ENCODE peak calls at places on chromosomes 11 and 22, in eight cellular contexts. L, A, B, I, W, X, C and E are unnamed samples.

GRCh38 chr11:31069447-31070205 is 299.9 kb downstream of the DCDC1 start:
- DNase-seq in L (no peak), A (no peak), B (no peak), I (no peak), W (no peak), X (no peak), C (no peak), E (no peak)

GRCh38 chr22:30175743-30176288 is 70.7 kb downstream of the LIF start:
- DNase-seq in L (no peak), A (no peak), B (no peak), I (no peak), W (no peak), X (no peak), C (no peak), E (no peak)

GRCh38 chr11:62879554-62879953 is 1.1 kb upstream of the SLC3A2 start:
- DNase-seq in L (no peak), A (no peak), B (no peak), I (peak), W (no peak), X (no peak), C (no peak), E (no peak)

GRCh38 chr11:3016861-3017260 is 24.7 kb upstream of the NAP1L4 start:
- DNase-seq in L (no peak), A (no peak), B (no peak), I (no peak), W (no peak), X (no peak), C (no peak), E (no peak)

GRCh38 chr11:119691701-119692546 is 37.1 kb downstream of the NECTIN1 start:
- DNase-seq in L (no peak), A (no peak), B (no peak), I (no peak), W (no peak), X (no peak), C (no peak), E (no peak)

GRCh38 chr22:49753961-49754673 is 73.6 kb downstream of the BRD1 start:
- DNase-seq in L (no peak), A (no peak), B (no peak), I (no peak), W (no peak), X (no peak), C (no peak), E (no peak)

GRCh38 chr11:117606211-117606610 is 190.8 kb downstream of the DSCAML1 start:
- DNase-seq in L (no peak), A (no peak), B (no peak), I (no peak), W (no peak), X (no peak), C (no peak), E (no peak)

GRCh38 chr11:9803685-9804413 is 140.0 kb downstream of the SWAP70 start:
- DNase-seq in L (no peak), A (no peak), B (no peak), I (peak), W (no peak), X (no peak), C (no peak), E (no peak)

GRCh38 chr11:66580803-66581202 is 12.1 kb downstream of the CCDC87 start:
- DNase-seq in L (no peak), A (no peak), B (peak), I (no peak), W (no peak), X (no peak), C (no peak), E (no peak)

GRCh38 chr11:123566852-123567251 is 87.6 kb downstream of the SCN3B start:
- DNase-seq in L (no peak), A (no peak), B (no peak), I (no peak), W (no peak), X (no peak), C (no peak), E (no peak)

GRCh38 chr11:37988031-37988430 is 1390.0 kb upstream of the RAG2 start:
- DNase-seq in L (no peak), A (no peak), B (peak), I (peak), W (no peak), X (no peak), C (no peak), E (no peak)

GRCh38 chr11:12675951-12676711 is 1.9 kb downstream of the TEAD1 start:
- DNase-seq in L (no peak), A (no peak), B (no peak), I (peak), W (peak), X (no peak), C (no peak), E (no peak)

GRCh38 chr22:30291334-30291892 is 2.1 kb upstream of the CASTOR1 start:
- DNase-seq in L (no peak), A (no peak), B (no peak), I (no peak), W (no peak), X (no peak), C (no peak), E (no peak)

GRCh38 chr22:46092646-46093410 is 57.5 kb upstream of the PPARA start:
- DNase-seq in L (no peak), A (no peak), B (no peak), I (no peak), W (no peak), X (no peak), C (no peak), E (no peak)

GRCh38 chr22:29269230-29269604 is 1.1 kb downstream of the EWSR1 start:
- DNase-seq in L (no peak), A (no peak), B (no peak), I (no peak), W (peak), X (no peak), C (no peak), E (no peak)

GRCh38 chr22:24871611-24872205 is 65.7 kb downstream of the SGSM1 start:
- DNase-seq in L (no peak), A (peak), B (peak), I (no peak), W (no peak), X (no peak), C (no peak), E (no peak)

GRCh38 chr11:60863550-60864521 is 3.5 kb upstream of the ZP1 start:
- DNase-seq in L (no peak), A (no peak), B (no peak), I (no peak), W (no peak), X (no peak), C (no peak), E (peak)

GRCh38 chr11:66268953-66269906 is 791 bp downstream of the RAB1B start:
- DNase-seq in L (no peak), A (peak), B (peak), I (peak), W (peak), X (peak), C (no peak), E (no peak)

GRCh38 chr22:32996276-32996675 is 61.9 kb downstream of the SYN3 start:
- DNase-seq in L (no peak), A (no peak), B (no peak), I (no peak), W (no peak), X (no peak), C (no peak), E (no peak)

GRCh38 chr11:68302256-68303054 is 9.9 kb upstream of the LRP5 start:
- DNase-seq in L (no peak), A (no peak), B (peak), I (peak), W (no peak), X (no peak), C (no peak), E (no peak)

GRCh38 chr11:88384004-88384677 is 46.6 kb upstream of the CTSC start:
- DNase-seq in L (no peak), A (no peak), B (peak), I (peak), W (no peak), X (no peak), C (no peak), E (no peak)

GRCh38 chr11:46342237-46342636 is 5.0 kb upstream of the DGKZ start:
- DNase-seq in L (no peak), A (peak), B (no peak), I (peak), W (peak), X (no peak), C (no peak), E (no peak)

GRCh38 chr11:124277809-124278208 is 21.6 kb downstream of the OR8G5 start:
- DNase-seq in L (no peak), A (no peak), B (peak), I (no peak), W (peak), X (no peak), C (no peak), E (no peak)

GRCh38 chr11:114319716-114320328 is 23.6 kb downstream of the NNMT start:
- DNase-seq in L (no peak), A (no peak), B (no peak), I (no peak), W (no peak), X (no peak), C (no peak), E (no peak)

GRCh38 chr22:39522567-39523300 is 2.4 kb downstream of the ATF4 start:
- DNase-seq in L (no peak), A (no peak), B (peak), I (peak), W (peak), X (no peak), C (no peak), E (no peak)

GRCh38 chr11:112241486-112241885 is 15.3 kb downstream of the PTS start:
- DNase-seq in L (no peak), A (no peak), B (peak), I (peak), W (no peak), X (no peak), C (no peak), E (no peak)

GRCh38 chr11:64237484-64237951 is 3.1 kb downstream of the VEGFB start:
- DNase-seq in L (no peak), A (no peak), B (no peak), I (no peak), W (no peak), X (no peak), C (no peak), E (peak)

GRCh38 chr11:45901646-45902045 is 5.4 kb downstream of the FREY1 start:
- DNase-seq in L (no peak), A (no peak), B (no peak), I (no peak), W (no peak), X (no peak), C (no peak), E (no peak)

GRCh38 chr11:134736251-134737072 is 324.4 kb upstream of the B3GAT1 start:
- DNase-seq in L (no peak), A (no peak), B (no peak), I (no peak), W (no peak), X (no peak), C (no peak), E (peak)